ENCODE peak calls at places on chromosomes 3 and 15, in eight cellular contexts. Z is stomach, H is right lobe of liver, E is adrenal gland, X is sigmoid colon, D is endothelial cell of umbilical vein, J is transverse colon, V is H1. Y is an unnamed sample.
A peak's percentile ranks its signal among the peaks of the same experiment; 100 is the strongest.

GRCh38 chr15:66943456-66944095 is 121.8 kb upstream of the SMAD3 start:
- DNase-seq in E (peak; percentile 2), V (no peak), D (no peak), H (no peak), J (peak; percentile 62), X (peak; percentile 39), Z (peak; percentile 42), Y (no peak)

GRCh38 chr3:45751537-45752242 is 44.6 kb downstream of the SLC6A20 start:
- DNase-seq in D (no peak), Z (no peak), H (no peak), V (no peak), E (no peak), J (no peak), X (no peak), Y (no peak)

GRCh38 chr3:106510206-106510605 is 641.4 kb upstream of the CBLB start:
- DNase-seq in X (peak; percentile 73), Z (no peak), J (no peak), D (no peak), V (no peak), E (peak; percentile 10), H (no peak), Y (no peak)

GRCh38 chr3:45216210-45216609 is 9.9 kb downstream of the TMEM158 start:
- DNase-seq in V (no peak), X (no peak), J (no peak), Z (no peak), H (no peak), E (no peak), D (no peak), Y (no peak)

GRCh38 chr3:157938154-157938774 is 168.0 kb downstream of the SHOX2 start:
- DNase-seq in H (no peak), Z (no peak), X (no peak), J (no peak), E (no peak), D (no peak), V (no peak), Y (no peak)

GRCh38 chr3:24177201-24177600 is 232.1 kb downstream of the NR1D2 start:
- DNase-seq in D (no peak), X (no peak), Z (no peak), V (no peak), E (no peak), H (no peak), J (no peak), Y (no peak)

GRCh38 chr3:52570076-52570475 is 33.7 kb downstream of the UQCC5 start:
- DNase-seq in H (no peak), Z (no peak), E (no peak), J (no peak), V (no peak), X (no peak), D (no peak), Y (no peak)

GRCh38 chr15:45703670-45704328 is 69.0 kb downstream of the SQOR start:
- DNase-seq in X (no peak), Z (no peak), D (no peak), V (peak; percentile 60), J (no peak), E (no peak), H (no peak), Y (no peak)

GRCh38 chr3:128081846-128082245 is 29.6 kb downstream of the SEC61A1 start:
- DNase-seq in V (no peak), J (no peak), D (no peak), H (peak; percentile 75), Z (no peak), E (no peak), X (peak; percentile 15), Y (no peak)

GRCh38 chr15:64572856-64573255 is 112.5 kb downstream of the ZNF609 start:
- DNase-seq in D (no peak), J (no peak), X (no peak), E (no peak), V (no peak), H (no peak), Z (no peak), Y (no peak)

GRCh38 chr15:85692873-85693272 is 101.9 kb downstream of the KLHL25 start:
- DNase-seq in X (no peak), Z (peak; percentile 35), J (peak; percentile 51), H (no peak), E (no peak), V (no peak), D (no peak), Y (no peak)

GRCh38 chr3:161939919-161940693 is 443.5 kb downstream of the OTOL1 start:
- DNase-seq in J (no peak), E (no peak), Z (no peak), H (no peak), D (no peak), V (no peak), X (no peak), Y (no peak)

DNA sequence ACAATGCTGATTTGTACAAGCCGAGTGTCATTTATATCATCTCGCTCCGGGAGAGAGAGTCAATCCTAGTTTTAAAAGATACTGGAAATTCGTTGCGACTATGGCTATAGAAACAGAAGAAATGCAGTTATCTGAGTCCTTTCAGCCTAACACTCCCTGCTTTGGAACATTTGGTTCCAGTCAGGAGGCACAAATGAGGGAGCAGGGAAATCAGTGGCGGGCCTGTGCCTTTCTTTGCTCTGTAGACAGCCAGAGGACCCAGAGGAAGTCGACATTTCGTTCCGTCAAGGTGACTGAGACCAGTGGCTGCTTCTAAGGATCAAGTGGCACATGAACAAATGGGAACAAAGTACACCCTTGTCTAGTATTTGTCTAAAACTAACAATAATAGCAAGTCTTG is 745 bp upstream of the RIOX2 start:
- DNase-seq in E (no peak), V (no peak), X (no peak), Z (no peak), J (no peak), D (no peak), H (no peak), Y (no peak)
- H3K4me3 ChIP-seq in E (peak overlapping the region; percentile 92), V (no peak overlapping the region), X (peak overlapping the region; percentile 89), Z (peak overlapping the region; percentile 63), J (no peak overlapping the region), D (no peak overlapping the region), H (peak overlapping the region; percentile 70), Y (peak overlapping the region; percentile 88)

GRCh38 chr3:9399746-9400145 is 2.3 kb downstream of the SETD5 start:
- DNase-seq in J (peak; percentile 72), D (peak; percentile 81), Z (peak; percentile 70), H (peak; percentile 72), X (peak; percentile 95), V (no peak), E (peak; percentile 86), Y (peak; percentile 78)

GRCh38 chr3:9397331-9397910 is at the start of gene SETD5:
- DNase-seq in D (peak; percentile 96), Z (peak; percentile 99), E (peak; percentile 99), X (peak; percentile 99), J (peak; percentile 99), H (peak; percentile 99), V (peak; percentile 100), Y (peak; percentile 99)

GRCh38 chr3:9397911-9398714 is 698 bp downstream of the SETD5 start:
- DNase-seq in D (no peak), X (peak; percentile 79), Z (peak; percentile 43), H (peak; percentile 64), V (peak; percentile 65), E (peak; percentile 68), J (peak; percentile 56), Y (peak; percentile 65)

GRCh38 chr3:9400626-9401025 is 3.2 kb downstream of the SETD5 start:
- DNase-seq in X (no peak), V (no peak), H (no peak), E (no peak), D (peak; percentile 21), J (no peak), Z (no peak), Y (no peak)

DNA sequence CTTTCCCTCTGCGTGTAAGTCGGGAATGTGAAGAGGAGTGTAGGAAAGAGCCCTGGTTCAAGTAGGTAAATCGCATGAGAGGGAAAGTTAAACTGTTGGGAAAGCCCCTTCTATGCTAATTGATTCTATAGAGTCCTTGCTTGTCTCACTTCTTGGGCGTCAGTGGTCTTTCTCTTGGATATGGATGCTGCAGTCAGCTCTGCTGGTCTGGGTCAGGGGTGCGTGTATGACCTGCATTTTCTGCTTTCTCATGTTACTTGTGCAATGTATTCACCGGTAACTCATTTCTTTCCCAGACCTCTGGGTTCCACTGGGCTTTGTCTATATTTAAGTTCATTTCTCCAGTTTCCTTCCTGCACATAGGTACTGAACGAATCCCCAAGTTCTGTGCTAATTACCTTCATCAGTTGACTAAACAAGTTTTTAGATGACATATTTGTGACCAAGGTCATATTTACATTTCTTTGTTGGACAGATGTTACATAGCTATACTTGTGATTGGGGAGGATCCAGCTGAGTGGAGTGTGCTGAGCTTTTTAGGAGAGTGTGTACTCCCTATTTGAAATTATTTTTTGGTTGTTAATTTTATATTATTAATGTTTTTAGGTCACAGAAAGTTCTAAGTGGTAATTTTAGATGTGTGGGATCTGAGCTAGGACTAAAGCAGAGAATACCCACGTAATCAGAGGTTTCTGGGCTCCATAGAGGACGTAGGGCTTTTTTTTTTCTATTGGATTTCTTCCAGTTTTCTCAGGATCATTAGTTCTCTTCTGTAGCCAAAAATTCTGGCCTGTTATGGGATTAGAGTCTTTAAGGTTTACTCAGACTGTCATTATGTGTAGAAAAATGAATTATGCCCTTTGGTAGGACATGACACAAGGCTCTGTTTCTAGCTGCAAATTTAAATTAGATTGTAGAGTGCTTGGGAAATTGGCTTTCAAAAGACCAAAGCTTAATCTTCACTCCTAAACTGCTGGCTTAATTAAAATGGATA is 1.6 kb downstream of the SETD5 start:
- DNase-seq in D (peak; percentile 65), J (no peak), Z (no peak), E (peak; percentile 50), H (no peak), V (no peak), X (no peak), Y (no peak)
- TF ChIP-seq POLR2A in D (no peak), J (no peak), Z (no peak), E (no peak), H (no peak), V (peak; percentile 69), X (no peak), Y (no peak)

GRCh38 chr15:92944946-92945521 is 44.9 kb downstream of the CHD2 start:
- DNase-seq in H (no peak), J (no peak), D (no peak), E (peak; percentile 19), Z (no peak), X (no peak), V (no peak), Y (no peak)
- H3K27me3 ChIP-seq in H (no peaks in the 10 kb centered on the region), J (no peaks in the 10 kb centered on the region), D (no peaks in the 10 kb centered on the region), E (no peaks in the 10 kb centered on the region), Z (no peaks in the 10 kb centered on the region), X (no peaks in the 10 kb centered on the region), V (no peaks in the 10 kb centered on the region), Y (no peaks in the 10 kb centered on the region)

GRCh38 chr3:182765287-182765686 is 28.0 kb upstream of the ATP11B start:
- DNase-seq in D (no peak), Z (no peak), E (no peak), H (no peak), X (no peak), J (no peak), V (no peak), Y (no peak)
- H3K4me3 ChIP-seq in D (no peak overlapping the region), Z (no peak overlapping the region), E (no peak overlapping the region), H (no peak overlapping the region), X (no peak overlapping the region), J (no peak overlapping the region), V (no peak overlapping the region), Y (no peak overlapping the region)

DNA sequence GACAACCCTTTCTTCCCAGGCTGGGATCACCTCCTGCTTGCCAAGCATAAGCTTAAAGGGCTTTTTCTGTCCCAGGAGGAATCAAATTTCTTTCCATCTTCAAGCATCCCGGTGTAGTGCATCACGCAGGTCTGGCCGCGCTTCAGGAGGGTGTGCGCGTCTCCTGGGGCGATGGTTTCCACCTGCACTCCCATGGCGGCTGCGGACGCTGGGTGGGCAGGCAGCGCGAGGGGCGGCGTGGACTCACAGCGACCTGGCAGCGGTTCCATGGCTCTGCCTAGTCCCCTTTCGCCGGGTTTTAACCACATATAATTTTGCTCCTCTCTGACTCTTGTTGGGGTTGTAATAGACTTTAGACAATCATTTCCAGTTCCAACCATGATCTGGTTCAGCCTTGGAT is 10.6 kb upstream of the TM4SF4 start:
- DNase-seq in Z (no peak), J (no peak), H (no peak), V (no peak), X (no peak), E (no peak), D (no peak), Y (no peak)
- TF ChIP-seq POLR2A in Z (no peak), J (no peak), H (no peak), V (no peak), X (no peak), E (no peak), D (no peak), Y (no peak)